ENCODE peak calls at places on chromosome 6, in five cellular contexts. One of them, this sample, is unnamed.

GRCh38 chr6:112308476-112308875 is 38.7 kb upstream of the RFPL4B start:
- DNase-seq in IMR-90: no peak
- DNase-seq in mesenchymal stem cell: no peak
- DNase-seq in H9: no peak
- DNase-seq in H1: no peak
- DNase-seq in this sample: no peak

GRCh38 chr6:75818061-75818855 is 69.2 kb downstream of the MYO6 start:
- DNase-seq in H1: no peak
- DNase-seq in mesenchymal stem cell: peak
- DNase-seq in IMR-90: peak
- DNase-seq in H9: no peak
- DNase-seq in this sample: no peak

GRCh38 chr6:52931351-52931750 is 21.9 kb upstream of the GSTA3 start:
- DNase-seq in IMR-90: no peak
- DNase-seq in H9: no peak
- DNase-seq in mesenchymal stem cell: no peak
- DNase-seq in H1: no peak
- DNase-seq in this sample: no peak

GRCh38 chr6:127859956-127860355 is 40.9 kb downstream of the THEMIS start:
- DNase-seq in H9: no peak
- DNase-seq in mesenchymal stem cell: no peak
- DNase-seq in H1: no peak
- DNase-seq in IMR-90: no peak
- DNase-seq in this sample: no peak

GRCh38 chr6:127406122-127406521 is 53.1 kb downstream of the KIAA0408 start:
- DNase-seq in H1: no peak
- DNase-seq in mesenchymal stem cell: no peak
- DNase-seq in H9: no peak
- DNase-seq in IMR-90: no peak
- DNase-seq in this sample: no peak

GRCh38 chr6:89311853-89312531 is 3.1 kb downstream of the GABRR2 start:
- DNase-seq in mesenchymal stem cell: peak
- DNase-seq in H1: peak
- DNase-seq in H9: peak
- DNase-seq in IMR-90: peak
- DNase-seq in this sample: peak

GRCh38 chr6:27312146-27312949 is at the start of gene POM121L2:
- DNase-seq in H9: peak
- DNase-seq in mesenchymal stem cell: peak
- DNase-seq in IMR-90: peak
- DNase-seq in H1: no peak
- DNase-seq in this sample: no peak

GRCh38 chr6:56514395-56514794 is 128.3 kb downstream of the DST start:
- DNase-seq in mesenchymal stem cell: no peak
- DNase-seq in H1: no peak
- DNase-seq in IMR-90: peak
- DNase-seq in H9: no peak
- DNase-seq in this sample: no peak

GRCh38 chr6:151763303-151763702 is 44.2 kb upstream of the ESR1 start:
- DNase-seq in H9: no peak
- DNase-seq in IMR-90: peak
- DNase-seq in mesenchymal stem cell: no peak
- DNase-seq in H1: no peak
- DNase-seq in this sample: no peak

GRCh38 chr6:149368065-149368464 is 32.0 kb upstream of the SUMO4 start:
- DNase-seq in mesenchymal stem cell: no peak
- DNase-seq in H1: no peak
- DNase-seq in IMR-90: no peak
- DNase-seq in H9: no peak
- DNase-seq in this sample: no peak

GRCh38 chr6:30450908-30451818 is 38.1 kb upstream of the HLA-E start:
- DNase-seq in mesenchymal stem cell: peak
- DNase-seq in H1: no peak
- DNase-seq in H9: peak
- DNase-seq in IMR-90: peak
- DNase-seq in this sample: no peak

GRCh38 chr6:37483917-37484785 is 15.5 kb downstream of the CCDC167 start:
- DNase-seq in H9: peak
- DNase-seq in mesenchymal stem cell: peak
- DNase-seq in H1: peak
- DNase-seq in IMR-90: peak
- DNase-seq in this sample: peak

GRCh38 chr6:116316772-116317467 is 37.2 kb upstream of the TSPYL1 start:
- DNase-seq in H1: no peak
- DNase-seq in IMR-90: no peak
- DNase-seq in H9: no peak
- DNase-seq in mesenchymal stem cell: no peak
- DNase-seq in this sample: no peak

GRCh38 chr6:16762547-16763477 is 1.6 kb upstream of the ATXN1 start:
- DNase-seq in H1: no peak
- DNase-seq in mesenchymal stem cell: peak
- DNase-seq in H9: peak
- DNase-seq in IMR-90: peak
- DNase-seq in this sample: peak

GRCh38 chr6:131946404-131946991 is 4.7 kb downstream of the CCN2 start:
- DNase-seq in mesenchymal stem cell: peak
- DNase-seq in IMR-90: peak
- DNase-seq in H9: no peak
- DNase-seq in H1: no peak
- DNase-seq in this sample: no peak

GRCh38 chr6:157323114-157323923 is at the start of gene TMEM242:
- DNase-seq in H1: no peak
- DNase-seq in H9: peak
- DNase-seq in mesenchymal stem cell: peak
- DNase-seq in IMR-90: peak
- DNase-seq in this sample: peak

GRCh38 chr6:168192195-168192900 is 113.3 kb upstream of the FRMD1 start:
- DNase-seq in mesenchymal stem cell: no peak
- DNase-seq in IMR-90: no peak
- DNase-seq in H9: peak
- DNase-seq in H1: no peak
- DNase-seq in this sample: no peak

GRCh38 chr6:8707956-8708772 is 272.8 kb upstream of the SLC35B3 start:
- DNase-seq in H9: no peak
- DNase-seq in mesenchymal stem cell: peak
- DNase-seq in H1: no peak
- DNase-seq in IMR-90: no peak
- DNase-seq in this sample: peak

GRCh38 chr6:29099190-29099589 is at the start of gene OR2J1:
- DNase-seq in IMR-90: no peak
- DNase-seq in H9: no peak
- DNase-seq in H1: no peak
- DNase-seq in mesenchymal stem cell: no peak
- DNase-seq in this sample: no peak

GRCh38 chr6:125008957-125009356 is 46.7 kb downstream of the RNF217 start:
- DNase-seq in mesenchymal stem cell: no peak
- DNase-seq in H1: no peak
- DNase-seq in IMR-90: no peak
- DNase-seq in H9: no peak
- DNase-seq in this sample: no peak

GRCh38 chr6:84043555-84043954 is 10.0 kb downstream of the MRAP2 start:
- DNase-seq in mesenchymal stem cell: no peak
- DNase-seq in H1: no peak
- DNase-seq in IMR-90: no peak
- DNase-seq in H9: no peak
- DNase-seq in this sample: no peak

GRCh38 chr6:168565112-168565511 is 124.1 kb downstream of the SMOC2 start:
- DNase-seq in IMR-90: no peak
- DNase-seq in mesenchymal stem cell: no peak
- DNase-seq in H9: no peak
- DNase-seq in H1: no peak
- DNase-seq in this sample: no peak

GRCh38 chr6:143196525-143197225 is 136.0 kb downstream of the AIG1 start:
- DNase-seq in H1: no peak
- DNase-seq in H9: no peak
- DNase-seq in IMR-90: peak
- DNase-seq in mesenchymal stem cell: peak
- DNase-seq in this sample: no peak

GRCh38 chr6:73514746-73515110 is 6.1 kb downstream of the EEF1A1 start:
- DNase-seq in H1: no peak
- DNase-seq in IMR-90: peak
- DNase-seq in mesenchymal stem cell: peak
- DNase-seq in H9: peak
- DNase-seq in this sample: no peak

GRCh38 chr6:133991096-133991593 is 38.1 kb downstream of the TBPL1 start:
- DNase-seq in mesenchymal stem cell: peak
- DNase-seq in IMR-90: peak
- DNase-seq in H9: no peak
- DNase-seq in H1: no peak
- DNase-seq in this sample: no peak

GRCh38 chr6:11194399-11195274 is 37.8 kb downstream of the NEDD9 start:
- DNase-seq in mesenchymal stem cell: peak
- DNase-seq in H1: no peak
- DNase-seq in IMR-90: peak
- DNase-seq in H9: no peak
- DNase-seq in this sample: no peak

GRCh38 chr6:111972714-111973678 is 80.9 kb upstream of the CCN6 start:
- DNase-seq in mesenchymal stem cell: peak
- DNase-seq in IMR-90: peak
- DNase-seq in H9: no peak
- DNase-seq in H1: no peak
- DNase-seq in this sample: no peak

GRCh38 chr6:118283759-118284158 is 264.3 kb upstream of the PLN start:
- DNase-seq in H9: no peak
- DNase-seq in H1: no peak
- DNase-seq in mesenchymal stem cell: peak
- DNase-seq in IMR-90: peak
- DNase-seq in this sample: peak

GRCh38 chr6:51200676-51201075 is 382.0 kb downstream of the TFAP2B start:
- DNase-seq in IMR-90: no peak
- DNase-seq in H9: no peak
- DNase-seq in mesenchymal stem cell: no peak
- DNase-seq in H1: no peak
- DNase-seq in this sample: no peak

GRCh38 chr6:122471107-122472021 is at the start of gene SERINC1:
- DNase-seq in mesenchymal stem cell: peak
- DNase-seq in H9: peak
- DNase-seq in H1: peak
- DNase-seq in IMR-90: peak
- DNase-seq in this sample: peak
- H3K14ac ChIP-seq in mesenchymal stem cell: no peak
- H3K14ac ChIP-seq in H9: peak
- H3K14ac ChIP-seq in H1: no peak
- H3K14ac ChIP-seq in IMR-90: peak
- H3K14ac ChIP-seq in this sample: no peak

GRCh38 chr6:40369891-40370290 is 217.3 kb downstream of the LRFN2 start:
- DNase-seq in H9: no peak
- DNase-seq in H1: no peak
- DNase-seq in IMR-90: no peak
- DNase-seq in mesenchymal stem cell: no peak
- DNase-seq in this sample: no peak
- H3K4me2 ChIP-seq in H9: no peak
- H3K4me2 ChIP-seq in H1: no peak
- H3K4me2 ChIP-seq in IMR-90: no peak
- H3K4me2 ChIP-seq in mesenchymal stem cell: no peak
- H3K4me2 ChIP-seq in this sample: no peak

DNA sequence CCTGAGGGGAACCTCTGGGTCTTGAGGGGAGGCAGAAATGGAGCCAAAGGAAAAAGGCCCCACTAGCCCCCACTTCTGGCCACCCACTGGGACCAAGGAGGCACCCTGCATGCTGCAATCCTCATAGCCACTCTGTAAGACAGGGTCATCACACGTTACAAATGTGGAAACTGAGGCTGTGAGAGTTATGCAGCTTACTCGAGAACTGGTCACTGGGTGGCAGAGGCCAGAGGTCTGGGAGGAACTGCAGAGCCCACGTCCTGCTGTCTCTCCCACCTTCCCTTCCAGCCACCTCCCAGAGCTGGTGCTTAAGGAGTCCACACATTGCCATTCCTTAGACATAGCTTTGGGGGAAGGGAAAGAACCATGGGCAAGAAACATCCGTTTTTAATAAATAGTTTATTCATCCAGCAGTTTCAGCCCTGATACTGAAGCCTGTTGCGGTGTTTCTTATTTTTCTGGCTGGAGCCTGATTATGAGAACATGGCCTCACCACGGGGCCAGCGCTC is 18.0 kb downstream of the LEMD2 start:
- DNase-seq in H1: no peak
- DNase-seq in IMR-90: no peak
- DNase-seq in mesenchymal stem cell: no peak
- DNase-seq in H9: no peak
- DNase-seq in this sample: no peak
- H3K14ac ChIP-seq in H1: no peak
- H3K14ac ChIP-seq in IMR-90: peak
- H3K14ac ChIP-seq in mesenchymal stem cell: no peak
- H3K14ac ChIP-seq in H9: no peak
- H3K14ac ChIP-seq in this sample: no peak

DNA sequence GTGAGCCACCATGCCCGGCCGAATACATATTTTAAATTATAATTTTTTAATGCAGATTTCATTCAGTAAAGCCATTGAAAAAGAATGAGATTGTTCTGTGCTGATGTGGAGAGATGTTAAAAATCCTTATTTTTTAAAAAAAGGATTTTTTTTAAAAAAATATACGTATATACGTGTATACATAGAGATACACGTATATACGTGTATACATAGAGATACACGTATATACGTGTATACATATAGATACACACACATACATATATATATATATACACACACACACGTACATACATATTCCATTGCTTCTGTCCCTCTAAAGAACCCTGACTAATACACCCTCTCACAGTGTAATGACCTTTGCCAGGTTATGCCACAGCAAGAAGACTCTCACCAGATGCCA is 23.8 kb upstream of the TBC1D7 start:
- DNase-seq in IMR-90: no peak
- DNase-seq in H1: no peak
- DNase-seq in mesenchymal stem cell: no peak
- DNase-seq in H9: no peak
- DNase-seq in this sample: no peak
- H3K4me2 ChIP-seq in IMR-90: no peak
- H3K4me2 ChIP-seq in H1: no peak
- H3K4me2 ChIP-seq in mesenchymal stem cell: no peak
- H3K4me2 ChIP-seq in H9: no peak
- H3K4me2 ChIP-seq in this sample: no peak

GRCh38 chr6:25172819-25173218 is 106.4 kb upstream of the CARMIL1 start:
- DNase-seq in mesenchymal stem cell: peak
- DNase-seq in H9: no peak
- DNase-seq in IMR-90: peak
- DNase-seq in H1: peak
- DNase-seq in this sample: no peak

GRCh38 chr6:25173232-25173631 is 105.9 kb upstream of the CARMIL1 start:
- DNase-seq in H1: no peak
- DNase-seq in mesenchymal stem cell: peak
- DNase-seq in IMR-90: peak
- DNase-seq in H9: no peak
- DNase-seq in this sample: no peak

GRCh38 chr6:25170640-25171039 is 108.5 kb upstream of the CARMIL1 start:
- DNase-seq in H1: no peak
- DNase-seq in mesenchymal stem cell: no peak
- DNase-seq in IMR-90: no peak
- DNase-seq in H9: no peak
- DNase-seq in this sample: no peak

GRCh38 chr6:25169551-25170335 is 109.4 kb upstream of the CARMIL1 start:
- DNase-seq in H1: no peak
- DNase-seq in mesenchymal stem cell: no peak
- DNase-seq in IMR-90: peak
- DNase-seq in H9: no peak
- DNase-seq in this sample: no peak

GRCh38 chr6:25171301-25171700 is 107.9 kb upstream of the CARMIL1 start:
- DNase-seq in IMR-90: no peak
- DNase-seq in H9: no peak
- DNase-seq in mesenchymal stem cell: no peak
- DNase-seq in H1: no peak
- DNase-seq in this sample: no peak
- H3K14ac ChIP-seq in IMR-90: peak
- H3K14ac ChIP-seq in H9: no peak
- H3K14ac ChIP-seq in mesenchymal stem cell: no peak
- H3K14ac ChIP-seq in H1: no peak
- H3K14ac ChIP-seq in this sample: no peak

This sample was measured in neuronal stem cell.